ENCODE peak calls at places on chromosomes 6 and 20, in five cellular contexts. I, R, Y, J and W are unnamed samples.

GRCh38 chr6:83384751-83385150 is 46.1 kb downstream of the ME1 start:
- DNase-seq in I (no peak), R (no peak), Y (no peak), J (no peak), W (no peak)

GRCh38 chr20:20786428-20786827 is 74.0 kb upstream of the RALGAPA2 start:
- DNase-seq in I (no peak), R (no peak), Y (no peak), J (no peak), W (no peak)

GRCh38 chr6:45728674-45729073 is 287.0 kb downstream of the CLIC5 start:
- DNase-seq in I (no peak), R (peak), Y (no peak), J (peak), W (no peak)

GRCh38 chr6:106510090-106510970 is 119.0 kb downstream of the RTN4IP1 start:
- DNase-seq in I (peak), R (peak), Y (no peak), J (peak), W (peak)

GRCh38 chr20:45304464-45304999 is 2.1 kb upstream of the RBPJL start:
- DNase-seq in I (no peak), R (no peak), Y (no peak), J (no peak), W (no peak)

GRCh38 chr6:144582939-144583613 is 297.9 kb downstream of the UTRN start:
- DNase-seq in I (peak), R (no peak), Y (no peak), J (peak), W (no peak)

GRCh38 chr20:56414842-56415765 is 3.0 kb downstream of the CASS4 start:
- DNase-seq in I (no peak), R (peak), Y (no peak), J (peak), W (no peak)

GRCh38 chr6:142374965-142375733 is 73.3 kb downstream of the ADGRG6 start:
- DNase-seq in I (no peak), R (peak), Y (no peak), J (peak), W (no peak)

GRCh38 chr6:156599977-156600647 is 177.1 kb upstream of the ARID1B start:
- DNase-seq in I (peak), R (no peak), Y (no peak), J (no peak), W (no peak)

GRCh38 chr20:57429579-57430202 is 38.5 kb downstream of the RBM38 start:
- DNase-seq in I (no peak), R (peak), Y (no peak), J (peak), W (no peak)

GRCh38 chr6:157632821-157633220 is 190.2 kb upstream of the SNX9 start:
- DNase-seq in I (no peak), R (peak), Y (no peak), J (peak), W (peak)

GRCh38 chr6:88584581-88584980 is 378.8 kb downstream of the RNGTT start:
- DNase-seq in I (no peak), R (no peak), Y (no peak), J (no peak), W (peak)

GRCh38 chr6:48782230-48782629 is 671.2 kb upstream of the PTCHD4 start:
- DNase-seq in I (no peak), R (peak), Y (no peak), J (no peak), W (no peak)

GRCh38 chr6:15343490-15344185 is 97.8 kb downstream of the JARID2 start:
- DNase-seq in I (no peak), R (no peak), Y (no peak), J (no peak), W (no peak)

GRCh38 chr6:11931296-11932035 is 80.6 kb upstream of the HIVEP1 start:
- DNase-seq in I (no peak), R (no peak), Y (no peak), J (no peak), W (no peak)

GRCh38 chr6:42963179-42963854 is 2.8 kb downstream of the GNMT start:
- DNase-seq in I (no peak), R (no peak), Y (no peak), J (no peak), W (no peak)

GRCh38 chr6:47146426-47147174 is 104.5 kb upstream of the ADGRF1 start:
- DNase-seq in I (no peak), R (peak), Y (no peak), J (peak), W (no peak)

GRCh38 chr6:116512155-116512559 is 718 bp downstream of the CALHM5 start:
- DNase-seq in I (no peak), R (no peak), Y (no peak), J (no peak), W (no peak)

GRCh38 chr6:67210450-67210849 is 1424.6 kb upstream of the ADGRB3 start:
- DNase-seq in I (no peak), R (peak), Y (no peak), J (peak), W (peak)

GRCh38 chr6:88168362-88168761 is 2.2 kb upstream of the CNR1 start:
- DNase-seq in I (no peak), R (no peak), Y (no peak), J (no peak), W (no peak)

GRCh38 chr6:35722121-35722761 is 14.6 kb upstream of the ARMC12 start:
- DNase-seq in I (peak), R (no peak), Y (no peak), J (no peak), W (no peak)

GRCh38 chr6:42984924-42985475 is 630 bp downstream of the PPP2R5D start:
- DNase-seq in I (peak), R (no peak), Y (no peak), J (peak), W (no peak)

GRCh38 chr6:88013015-88013414 is 34.6 kb upstream of the SPACA1 start:
- DNase-seq in I (no peak), R (no peak), Y (no peak), J (no peak), W (no peak)

GRCh38 chr6:30044630-30045029 is 16.4 kb upstream of the POLR1H start:
- DNase-seq in I (no peak), R (peak), Y (no peak), J (peak), W (no peak)

GRCh38 chr6:5567890-5568289 is 306.6 kb downstream of the FARS2 start:
- DNase-seq in I (no peak), R (no peak), Y (no peak), J (no peak), W (no peak)

GRCh38 chr6:10028202-10028601 is 386.7 kb downstream of the TFAP2A start:
- DNase-seq in I (no peak), R (no peak), Y (no peak), J (no peak), W (no peak)

GRCh38 chr6:10510592-10511367 is 10.4 kb upstream of the GCNT2 start:
- DNase-seq in I (peak), R (peak), Y (peak), J (peak), W (no peak)

GRCh38 chr6:82878812-82879211 is 186.8 kb downstream of the UBE3D start:
- DNase-seq in I (no peak), R (no peak), Y (no peak), J (peak), W (peak)

GRCh38 chr6:22302828-22303227 is 6.0 kb upstream of the PRL start:
- DNase-seq in I (no peak), R (no peak), Y (no peak), J (no peak), W (no peak)

GRCh38 chr6:29926795-29927427 is 15.4 kb upstream of the HLA-A start:
- DNase-seq in I (peak), R (peak), Y (peak), J (peak), W (peak)

GRCh38 chr6:139748353-139749146 is 374.1 kb upstream of the CITED2 start:
- DNase-seq in I (no peak), R (peak), Y (no peak), J (peak), W (no peak)

GRCh38 chr20:15643713-15644112 is 929.5 kb downstream of the KIF16B start:
- DNase-seq in I (no peak), R (peak), Y (no peak), J (no peak), W (no peak)

GRCh38 chr20:25173886-25174308 is 21.6 kb upstream of the ENTPD6 start:
- DNase-seq in I (no peak), R (no peak), Y (no peak), J (no peak), W (no peak)

GRCh38 chr20:25177890-25178321 is 17.6 kb upstream of the ENTPD6 start:
- DNase-seq in I (peak), R (peak), Y (no peak), J (peak), W (peak)

GRCh38 chr20:25179439-25180089 is 15.9 kb upstream of the ENTPD6 start:
- DNase-seq in I (no peak), R (no peak), Y (no peak), J (no peak), W (no peak)

GRCh38 chr20:25176184-25176583 is 19.3 kb upstream of the ENTPD6 start:
- DNase-seq in I (no peak), R (no peak), Y (no peak), J (no peak), W (no peak)

DNA sequence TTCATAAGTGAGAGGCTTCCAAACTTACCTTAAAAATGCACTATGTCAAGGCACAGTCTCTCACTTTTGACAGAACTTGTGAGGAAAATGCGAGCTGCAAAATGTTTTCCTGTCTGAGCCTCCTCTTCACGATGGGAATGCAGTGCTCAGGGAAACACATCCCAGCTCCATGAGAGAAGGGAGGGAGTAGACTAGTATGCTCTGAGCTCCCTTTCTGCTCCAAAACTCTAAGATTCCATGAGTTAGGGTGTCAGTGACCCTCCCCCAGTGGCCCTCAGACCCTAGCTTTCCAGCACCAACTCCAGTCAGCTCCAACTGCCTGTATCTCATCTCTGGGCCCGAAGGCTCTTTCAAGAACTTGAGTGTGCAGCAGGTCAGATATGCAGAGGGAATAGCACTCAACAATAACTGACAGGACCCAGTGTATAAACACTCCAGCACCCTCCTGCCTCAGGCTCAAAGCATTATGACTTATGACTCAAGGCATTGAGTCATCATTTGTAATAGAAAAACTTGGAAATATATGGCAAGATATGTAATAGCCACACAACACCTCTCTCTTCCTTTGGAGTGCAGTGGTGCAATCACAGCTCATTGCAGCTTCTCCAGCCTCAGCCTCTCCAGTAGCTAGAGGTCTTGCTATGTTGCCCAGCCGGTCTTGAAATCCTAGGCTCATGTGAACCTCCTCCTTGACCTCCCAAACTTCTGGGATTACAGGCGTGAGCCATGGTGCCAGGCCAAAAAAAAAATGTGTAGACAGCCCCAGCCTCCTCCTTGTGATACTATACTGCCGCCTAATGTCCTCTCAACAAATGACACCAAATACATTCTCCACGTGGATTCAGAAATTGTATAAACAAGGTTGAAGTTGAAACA is 16.7 kb upstream of the ENTPD6 start:
- DNase-seq in I (peak), R (peak), Y (no peak), J (peak), W (peak)
- H3K4me3 ChIP-seq in I (no peak), R (no peak), Y (no peak), J (no peak), W (no peak)

DNA sequence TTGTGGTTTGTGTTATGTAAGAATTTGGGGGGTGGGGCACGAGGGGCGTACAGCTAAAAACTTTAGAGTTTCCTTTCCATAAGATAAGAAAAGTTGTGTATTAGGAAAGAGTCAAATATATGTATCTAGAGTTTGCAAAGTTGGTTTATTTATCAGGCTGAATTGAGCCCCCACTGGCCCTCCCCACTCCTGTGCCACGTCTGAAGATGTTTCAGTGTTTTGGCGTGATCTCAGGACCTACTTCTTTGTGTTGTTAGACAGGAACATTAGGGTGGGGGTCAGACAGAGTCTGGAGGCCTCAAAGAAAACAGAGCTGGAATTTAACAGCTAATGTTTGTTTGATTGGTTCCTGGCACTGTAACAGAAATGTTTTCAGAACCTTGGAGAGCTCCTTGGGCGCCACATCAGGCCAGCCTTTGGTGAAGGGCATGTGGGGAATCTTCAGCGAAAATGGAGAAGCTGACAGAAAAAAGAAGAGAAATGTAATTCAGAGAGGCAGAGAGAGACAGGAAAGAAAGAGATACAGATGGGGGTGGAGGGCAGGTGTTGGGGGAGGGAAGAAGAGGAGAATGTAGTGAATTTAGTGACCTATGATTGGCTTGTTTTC is 674 bp downstream of the NRSN1 start:
- DNase-seq in I (peak), R (peak), Y (peak), J (peak), W (peak)
- H3K4me3 ChIP-seq in I (no peak), R (no peak), Y (peak), J (no peak), W (no peak)

DNA sequence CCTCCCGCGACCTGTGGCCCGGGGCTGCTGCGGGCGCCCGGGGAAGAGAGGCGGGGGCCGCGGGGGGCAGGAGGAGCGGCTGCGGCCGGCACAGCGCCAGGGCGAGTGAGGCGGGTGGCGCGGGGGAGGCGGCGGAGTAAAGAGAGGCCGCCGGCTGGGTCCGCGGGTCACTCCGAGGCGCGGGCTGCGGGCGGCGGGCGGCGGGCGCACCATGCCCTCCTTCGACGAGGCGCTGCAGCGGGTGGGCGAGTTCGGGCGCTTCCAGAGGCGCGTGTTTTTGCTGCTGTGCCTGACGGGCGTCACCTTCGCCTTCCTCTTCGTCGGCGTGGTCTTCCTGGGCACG is at the start of gene SLC22A3:
- DNase-seq in I (peak), R (no peak), Y (no peak), J (no peak), W (no peak)
- H3K4me3 ChIP-seq in I (peak), R (peak), Y (peak), J (peak), W (peak)

DNA sequence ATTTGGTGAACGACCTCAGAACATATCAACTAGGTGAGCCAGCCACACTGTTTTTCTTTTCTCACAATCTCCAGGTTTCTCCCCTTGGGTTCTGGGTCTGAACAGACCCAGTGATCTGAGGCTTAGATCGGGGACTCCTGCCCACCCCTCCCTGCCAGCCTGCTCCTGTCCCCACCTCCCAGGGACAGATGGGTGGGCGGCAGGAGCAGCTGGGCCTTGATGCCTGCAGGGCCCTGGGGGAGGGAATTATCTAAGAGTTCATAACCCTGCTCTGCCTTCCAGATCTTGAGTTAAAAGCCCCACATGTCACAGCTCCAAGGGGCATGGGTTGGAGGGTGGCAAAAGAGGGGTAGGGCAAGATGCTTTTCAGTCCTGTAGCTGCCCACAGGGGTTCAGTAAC is 5.2 kb upstream of the XKR7 start:
- DNase-seq in I (no peak), R (no peak), Y (no peak), J (no peak), W (no peak)
- H3K4me3 ChIP-seq in I (no peak), R (no peak), Y (no peak), J (no peak), W (no peak)